ENCODE peak calls at places on chromosomes 11 and 22, in five cellular contexts. F, M, J, V and G are unnamed samples.

GRCh38 chr11:30917859-30918478 is 331.8 kb upstream of the MPPED2 start:
- DNase-seq in M (peak), J (peak), V (peak), F (peak), G (no peak)

GRCh38 chr11:117554601-117555333 is 227.1 kb downstream of the CEP164 start:
- DNase-seq in F (no peak), V (no peak), M (no peak), J (no peak), G (no peak)

GRCh38 chr22:26885441-26886261 is 228.3 kb downstream of the MIAT start:
- DNase-seq in F (no peak), J (no peak), M (no peak), V (no peak), G (no peak)

GRCh38 chr11:4607111-4607510 is 920 bp downstream of the TRIM68 start:
- DNase-seq in J (no peak), M (no peak), V (no peak), F (no peak), G (no peak)

GRCh38 chr11:107844041-107844440 is 14.5 kb downstream of the SLC35F2 start:
- DNase-seq in M (no peak), J (no peak), F (no peak), V (no peak), G (no peak)

GRCh38 chr11:3659595-3660515 is 11.3 kb downstream of the CHRNA10 start:
- DNase-seq in M (no peak), V (no peak), J (no peak), F (no peak), G (no peak)

GRCh38 chr11:1411301-1411700 is 21.6 kb downstream of the BRSK2 start:
- DNase-seq in F (no peak), V (no peak), M (peak), J (no peak), G (no peak)

GRCh38 chr11:7088921-7089320 is at the start of gene RBMXL2:
- DNase-seq in V (no peak), J (no peak), F (no peak), M (peak), G (no peak)

GRCh38 chr22:44147821-44148574 is 32.7 kb upstream of the PARVG start:
- DNase-seq in M (no peak), J (no peak), F (no peak), V (no peak), G (no peak)

GRCh38 chr22:48391171-48391711 is 1436.4 kb downstream of the BRD1 start:
- DNase-seq in J (no peak), F (no peak), M (no peak), V (no peak), G (no peak)

GRCh38 chr11:36431429-36432092 is 78.5 kb downstream of the TRAF6 start:
- DNase-seq in F (peak), M (no peak), J (peak), V (peak), G (no peak)

GRCh38 chr11:2940930-2941821 is 12.0 kb upstream of the PHLDA2 start:
- DNase-seq in M (peak), V (no peak), F (no peak), J (no peak), G (no peak)

GRCh38 chr11:60934091-60934789 is 10.0 kb downstream of the TMEM132A start:
- DNase-seq in M (no peak), J (no peak), V (no peak), F (no peak), G (no peak)

GRCh38 chr11:20647976-20648565 is 21.3 kb upstream of the NELL1 start:
- DNase-seq in J (peak), M (peak), V (peak), F (peak), G (peak)

GRCh38 chr11:24412722-24413121 is 84.1 kb upstream of the LUZP2 start:
- DNase-seq in M (no peak), F (no peak), V (no peak), J (no peak), G (no peak)

GRCh38 chr11:123457187-123457770 is 27.2 kb downstream of the GRAMD1B start:
- DNase-seq in J (no peak), M (no peak), F (no peak), V (no peak), G (no peak)

GRCh38 chr11:70467196-70468085 is 69.1 kb downstream of the CTTN start:
- DNase-seq in F (peak), J (peak), V (peak), M (peak), G (peak)

GRCh38 chr11:2779981-2780849 is 80.4 kb upstream of the KCNQ1OT1 start:
- DNase-seq in J (peak), M (peak), F (no peak), V (peak), G (no peak)

GRCh38 chr11:75233688-75234295 is 6.8 kb upstream of the TPBGL start:
- DNase-seq in V (peak), M (no peak), J (no peak), F (peak), G (no peak)

GRCh38 chr11:118194835-118195627 is 18.6 kb upstream of the SCN2B start:
- DNase-seq in V (peak), M (no peak), F (no peak), J (no peak), G (no peak)

GRCh38 chr11:97610000-97610399 is 1220.2 kb downstream of the JRKL start:
- DNase-seq in V (no peak), F (no peak), M (no peak), J (peak), G (no peak)

GRCh38 chr11:123429336-123429735 is 733 bp upstream of the GRAMD1B start:
- DNase-seq in J (no peak), V (no peak), F (no peak), M (no peak), G (no peak)

GRCh38 chr11:122202951-122203456 is 87.0 kb upstream of the BLID start:
- DNase-seq in M (peak), V (peak), F (peak), J (peak), G (no peak)

GRCh38 chr22:24521791-24522245 is 26.7 kb downstream of the UPB1 start:
- DNase-seq in M (peak), V (peak), F (peak), J (peak), G (no peak)

GRCh38 chr22:31218565-31219262 is 6.6 kb downstream of the LIMK2 start:
- DNase-seq in M (no peak), F (no peak), V (no peak), J (no peak), G (no peak)

GRCh38 chr22:45310331-45311032 is 748 bp downstream of the FAM118A start:
- DNase-seq in V (no peak), M (no peak), J (no peak), F (no peak), G (no peak)

GRCh38 chr11:68337399-68337835 is 25.0 kb downstream of the LRP5 start:
- DNase-seq in M (no peak), F (no peak), V (no peak), J (no peak), G (no peak)

GRCh38 chr11:122491486-122491885 is 164.0 kb upstream of the UBASH3B start:
- DNase-seq in M (no peak), F (no peak), J (no peak), V (no peak), G (no peak)

GRCh38 chr11:69501891-69502860 is 20.7 kb downstream of the LINC01488 start:
- DNase-seq in M (peak), V (no peak), F (no peak), J (no peak), G (no peak)

GRCh38 chr11:130076774-130077481 is 7.2 kb downstream of the APLP2 start:
- DNase-seq in J (no peak), M (peak), F (no peak), V (no peak), G (no peak)

GRCh38 chr11:117188620-117189081 is 10.1 kb downstream of the SIDT2 start:
- DNase-seq in V (no peak), F (no peak), M (peak), J (no peak), G (no peak)

GRCh38 chr11:46075168-46075567 is 46.1 kb downstream of the PHF21A start:
- DNase-seq in J (peak), V (no peak), M (no peak), F (no peak), G (no peak)
- TF ChIP-seq FOXM1 in J (peak), V (no peak), M (no peak), F (no peak), G (no peak)

GRCh38 chr11:93100211-93100610 is 97.6 kb downstream of the SLC36A4 start:
- DNase-seq in F (no peak), V (no peak), M (no peak), J (no peak), G (no peak)
- TF ChIP-seq FOXM1 in F (no peak), V (no peak), M (no peak), J (no peak), G (no peak)

DNA sequence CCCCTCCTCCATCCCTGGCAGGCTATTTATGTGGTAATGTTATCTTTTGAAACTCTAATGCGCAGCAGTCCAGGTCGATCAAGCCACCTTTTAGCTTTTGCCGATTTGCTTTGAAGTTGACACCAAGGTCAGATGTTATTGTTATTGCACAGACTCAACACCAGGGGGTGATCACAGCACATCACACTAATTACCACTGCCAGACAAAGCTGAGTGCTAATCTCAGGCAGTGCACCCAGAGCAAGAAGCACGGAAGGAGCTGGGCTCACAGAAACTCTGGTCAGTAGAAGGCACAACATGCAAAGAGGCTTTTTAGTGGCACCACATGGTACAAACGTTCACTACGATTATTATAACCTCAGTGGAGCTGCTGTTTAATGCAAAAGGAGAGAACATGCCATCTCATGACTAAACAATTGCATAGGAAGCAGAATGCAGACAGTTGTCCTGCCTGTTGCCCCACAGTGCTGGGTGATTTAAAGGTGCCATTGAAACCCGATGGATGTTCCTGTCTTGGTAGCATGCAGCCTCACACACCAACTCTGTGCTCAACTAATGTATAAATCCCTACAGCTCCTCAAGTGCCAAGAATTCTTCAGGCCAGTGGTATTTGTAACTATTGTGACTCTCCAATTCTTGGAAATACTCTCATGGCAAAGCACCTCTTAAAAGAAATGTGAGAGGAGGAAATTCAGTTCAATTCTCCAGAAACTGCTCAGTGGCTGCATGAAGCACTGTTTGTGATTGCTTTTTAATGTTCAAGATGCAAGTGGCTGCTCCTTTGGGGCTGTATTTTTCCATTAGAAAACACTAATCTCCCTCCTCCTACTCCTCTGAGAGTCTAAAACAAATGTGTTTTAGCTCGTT is 353.9 kb upstream of the DDI1 start:
- DNase-seq in F (peak), J (peak), V (peak), M (peak), G (peak)
- TF ChIP-seq FOXM1 in F (no peak), J (no peak), V (no peak), M (no peak), G (no peak)

GRCh38 chr22:37626556-37627075 is 12.9 kb upstream of the SH3BP1 start:
- DNase-seq in J (no peak), M (no peak), F (no peak), V (no peak), G (no peak)
- TF ChIP-seq FOXM1 in J (no peak), M (no peak), F (no peak), V (no peak), G (no peak)

GRCh38 chr22:47356433-47357011 is 594.1 kb downstream of the TBC1D22A start:
- DNase-seq in M (no peak), F (no peak), J (no peak), V (no peak), G (no peak)

GRCh38 chr22:47355388-47355725 is 592.9 kb downstream of the TBC1D22A start:
- DNase-seq in F (no peak), M (no peak), J (no peak), V (no peak), G (no peak)

GRCh38 chr22:47357086-47357485 is 594.6 kb downstream of the TBC1D22A start:
- DNase-seq in F (no peak), V (no peak), J (no peak), M (no peak), G (no peak)

GRCh38 chr22:47355776-47356432 is 593.5 kb downstream of the TBC1D22A start:
- DNase-seq in M (no peak), V (no peak), J (no peak), F (no peak), G (no peak)

DNA sequence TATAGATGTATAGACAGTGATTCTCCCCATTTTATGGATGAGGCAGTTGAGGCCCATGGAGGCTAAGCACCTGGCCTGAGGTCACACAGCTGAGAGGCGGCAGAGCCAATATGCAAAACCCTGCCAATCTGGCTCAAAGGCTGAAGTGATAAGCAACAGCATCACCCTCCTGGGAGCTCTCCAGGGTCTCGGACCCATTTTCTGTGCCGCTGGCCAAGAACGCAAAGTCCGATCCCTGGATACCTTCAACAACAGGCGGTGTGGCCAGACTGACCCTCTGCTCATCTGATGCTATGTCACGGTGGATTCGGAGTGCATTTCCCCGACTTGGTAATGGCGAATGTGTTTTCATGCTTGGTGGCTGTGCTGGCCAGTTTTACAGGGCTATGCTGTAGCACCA is 595.0 kb downstream of the TBC1D22A start:
- DNase-seq in V (no peak), M (no peak), J (no peak), F (no peak), G (no peak)
- TF ChIP-seq FOXM1 in V (no peak), M (no peak), J (no peak), F (no peak), G (no peak)

GRCh38 chr11:63589000-63589399 is 25.2 kb downstream of the PLAAT3 start:
- DNase-seq in M (no peak), J (no peak), V (no peak), F (no peak), G (no peak)
- TF ChIP-seq FOXM1 in M (no peak), J (no peak), V (no peak), F (no peak), G (no peak)

GRCh38 chr22:37132773-37133172 is 16.9 kb downstream of the IL2RB start:
- DNase-seq in M (no peak), F (no peak), J (no peak), V (no peak), G (no peak)
- TF ChIP-seq FOXM1 in M (no peak), F (no peak), J (no peak), V (no peak), G (no peak)

DNA sequence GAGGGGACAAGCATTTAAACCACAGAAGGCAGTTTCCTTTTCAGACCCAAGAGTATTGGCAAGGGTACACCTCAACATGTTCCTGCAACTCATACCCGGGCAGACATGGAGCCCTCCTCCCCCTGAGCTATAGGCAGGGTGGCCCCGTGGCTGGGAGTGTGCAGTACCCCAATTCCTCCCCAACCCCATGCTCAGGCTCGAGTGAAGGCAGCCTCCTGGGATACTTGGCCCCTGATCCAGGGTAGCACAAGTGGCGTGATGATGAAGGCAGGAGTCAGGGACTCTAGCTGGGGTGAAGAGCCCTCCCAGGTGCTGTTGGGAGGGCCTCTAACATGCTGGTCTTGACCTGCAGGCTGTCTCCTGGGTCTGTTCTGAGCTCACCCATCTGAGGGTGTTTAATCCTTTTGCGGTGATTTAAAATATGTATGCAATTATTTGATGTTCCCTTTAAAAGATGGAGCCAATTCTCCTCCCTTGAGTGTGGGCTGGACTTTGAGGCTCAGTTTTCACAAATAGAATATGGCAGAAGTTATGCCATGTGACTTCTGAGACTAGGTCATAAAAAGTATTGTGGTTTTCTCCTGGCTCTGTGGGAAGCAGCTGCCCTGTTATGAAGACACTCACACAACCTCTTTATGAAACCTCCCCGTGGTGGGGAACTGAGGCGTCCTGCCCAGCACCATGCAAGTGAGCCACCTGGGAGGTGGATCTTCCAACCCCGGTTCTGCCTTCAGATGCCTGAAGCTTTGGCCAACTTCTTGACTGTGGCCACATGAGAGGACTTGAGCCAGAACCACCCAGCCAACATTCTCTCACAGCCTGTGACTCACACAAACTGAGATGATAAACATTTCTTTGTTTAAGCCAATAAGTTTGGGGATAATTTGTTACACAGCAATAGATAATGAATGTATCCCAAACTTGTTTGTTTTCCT is 54.7 kb upstream of the NECTIN1 start:
- DNase-seq in F (no peak), M (no peak), J (no peak), V (no peak), G (no peak)
- TF ChIP-seq FOXM1 in F (no peak), M (no peak), J (no peak), V (no peak), G (no peak)

DNA sequence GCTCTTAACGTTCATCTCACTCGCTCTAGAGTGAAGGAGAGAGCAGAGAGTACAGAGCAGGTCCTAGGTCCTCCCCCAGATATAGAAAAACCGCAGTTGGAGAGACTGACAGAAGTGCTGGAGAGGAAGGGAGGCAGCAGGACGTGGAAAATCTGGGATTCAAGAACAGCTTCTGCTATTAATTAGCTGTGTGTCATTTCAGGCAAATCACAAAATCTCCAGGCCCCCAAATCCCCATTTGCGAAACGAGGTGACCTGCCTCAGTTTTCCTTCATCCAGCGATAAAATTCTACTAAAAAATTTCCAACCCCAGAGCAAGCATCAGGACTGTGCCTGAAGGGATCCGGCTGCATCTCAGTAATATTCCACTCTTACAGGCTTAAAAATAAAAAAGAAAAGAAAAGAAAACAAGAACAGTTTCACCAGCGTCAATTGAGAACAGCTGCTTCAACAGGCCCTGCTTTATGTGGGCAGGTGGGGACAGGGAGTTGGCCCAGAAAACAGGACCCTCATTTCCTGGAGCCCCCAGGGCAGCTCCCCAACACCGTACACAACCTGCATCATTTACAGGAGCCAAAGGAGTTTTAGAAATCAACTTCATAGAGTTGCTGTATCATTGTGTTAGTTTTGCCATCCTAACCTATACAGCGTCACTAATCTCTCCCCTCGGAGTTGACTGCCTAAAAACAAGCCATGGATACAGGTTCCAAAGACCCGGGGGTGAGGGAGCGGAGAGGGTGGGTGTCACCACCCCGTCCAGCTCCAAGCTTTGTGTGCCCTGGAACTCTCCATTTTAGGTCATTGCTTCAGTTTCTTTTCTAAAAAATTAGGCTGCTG is 2.3 kb upstream of the MALAT1 start:
- DNase-seq in J (no peak), V (no peak), M (no peak), F (no peak), G (no peak)
- TF ChIP-seq FOXM1 in J (no peak), V (no peak), M (no peak), F (no peak), G (no peak)